ENCODE peak calls at places on chromosomes 7 and 10, in five cellular contexts. H is astrocyte of the spinal cord; G is frontal cortex; U is mesothelial cell of epicardium; S is activated CD4-positive, alpha-beta T cell treated with anti-CD3 and anti-CD28 coated beads, Interleukin-2, amount 50 U/mL, for 1 hour. J is an unnamed sample.

GRCh38 chr7:68107256-68107655 is 1110.6 kb downstream of the TYW1 start:
- DNase-seq in G (no peak), H (no peak), U (no peak), S (no peak), J (no peak)

GRCh38 chr7:157602156-157602555 is 265.4 kb downstream of the DNAJB6 start:
- DNase-seq in G (no peak), U (no peak), H (no peak), S (no peak), J (no peak)

GRCh38 chr7:105849122-105849855 is 27.1 kb downstream of the ATXN7L1 start:
- DNase-seq in G (no peak), S (peak), H (no peak), U (no peak), J (no peak)

GRCh38 chr10:26215923-26216576 is 524 bp upstream of the GAD2 start:
- DNase-seq in U (peak), G (peak), H (peak), S (no peak), J (no peak)

GRCh38 chr7:31991846-31992245 is 78.4 kb downstream of the PDE1C start:
- DNase-seq in H (peak), G (no peak), S (no peak), U (no peak), J (no peak)

GRCh38 chr7:107891619-107892366 is 810 bp downstream of the DLD start:
- DNase-seq in G (no peak), S (no peak), H (no peak), U (no peak), J (no peak)

GRCh38 chr7:89798599-89798996 is 355.7 kb upstream of the STEAP1 start:
- DNase-seq in G (no peak), H (no peak), S (no peak), U (no peak), J (no peak)

GRCh38 chr10:106565546-106565945 is 599.0 kb downstream of the SORCS1 start:
- DNase-seq in S (no peak), H (peak), U (no peak), G (no peak), J (no peak)

GRCh38 chr7:81574723-81575326 is 195.0 kb downstream of the HGF start:
- DNase-seq in U (no peak), G (no peak), S (no peak), H (no peak), J (no peak)

GRCh38 chr7:67470256-67470751 is 473.7 kb downstream of the TYW1 start:
- DNase-seq in S (no peak), H (no peak), G (peak), U (no peak), J (no peak)

GRCh38 chr10:115049957-115050356 is 43.2 kb upstream of the ATRNL1 start:
- DNase-seq in U (no peak), S (no peak), H (peak), G (no peak), J (no peak)

GRCh38 chr7:99918959-99919813 is at the start of gene TRIM4:
- DNase-seq in H (peak), U (peak), S (peak), G (peak), J (peak)

GRCh38 chr10:91226093-91226492 is 5.6 kb downstream of the PCGF5 start:
- DNase-seq in H (no peak), G (no peak), S (no peak), U (no peak), J (no peak)

GRCh38 chr7:13279854-13280435 is 592.5 kb downstream of the ARL4A start:
- DNase-seq in H (peak), S (no peak), G (peak), U (no peak), J (no peak)

GRCh38 chr10:48199580-48200377 is 74.7 kb downstream of the FRMPD2 start:
- DNase-seq in S (no peak), H (peak), G (no peak), U (no peak), J (no peak)

GRCh38 chr10:50990568-50991495 is 83.5 kb upstream of the PRKG1 start:
- DNase-seq in G (peak), S (no peak), H (peak), U (peak), J (peak)

GRCh38 chr10:124100124-124100523 is 6.7 kb upstream of the CHST15 start:
- DNase-seq in H (no peak), U (no peak), G (no peak), S (no peak), J (no peak)

GRCh38 chr7:113892818-113893217 is 26.0 kb downstream of the PPP1R3A start:
- DNase-seq in S (no peak), G (no peak), U (no peak), H (no peak), J (no peak)

GRCh38 chr10:98349508-98349922 is 65.5 kb downstream of the PYROXD2 start:
- DNase-seq in U (no peak), S (no peak), G (no peak), H (peak), J (peak)

GRCh38 chr10:69160809-69161225 is 19.2 kb upstream of the SUPV3L1 start:
- DNase-seq in H (peak), U (no peak), G (no peak), S (no peak), J (no peak)

GRCh38 chr10:102419561-102420442 is 834 bp upstream of the FBXL15 start:
- DNase-seq in H (no peak), U (peak), G (peak), S (peak), J (peak)

J was measured in psoas muscle.